ENCODE peak calls at places on chromosome 18, in five cellular contexts. F is astrocyte, A is body of pancreas, H is fibroblast of the aortic adventitia, V is AG04450. T is an unnamed sample.

GRCh38 chr18:48938827-48939367 is 11.9 kb downstream of the SMAD7 start:
- DNase-seq in V (no peak), F (peak), A (no peak), H (peak), T (no peak)

GRCh38 chr18:55778731-55779460 is 190.9 kb upstream of the TCF4 start:
- DNase-seq in F (no peak), H (no peak), A (no peak), V (no peak), T (no peak)

GRCh38 chr18:40412410-40412809 is 1542.6 kb upstream of the PIK3C3 start:
- DNase-seq in H (no peak), F (no peak), A (no peak), V (no peak), T (no peak)

GRCh38 chr18:26524952-26525351 is 23.4 kb downstream of the KCTD1 start:
- DNase-seq in H (no peak), F (no peak), A (no peak), V (no peak), T (no peak)

GRCh38 chr18:38940863-38941531 is 1375.4 kb upstream of the CELF4 start:
- DNase-seq in F (peak), A (no peak), H (peak), V (no peak), T (no peak)

GRCh38 chr18:12307871-12308385 is at the start of gene TUBB6:
- DNase-seq in A (peak), H (peak), F (peak), V (no peak), T (peak)

GRCh38 chr18:21450503-21450902 is 150.0 kb downstream of the ESCO1 start:
- DNase-seq in A (no peak), V (no peak), H (no peak), F (no peak), T (no peak)

GRCh38 chr18:62537946-62538345 is 15.1 kb downstream of the ZCCHC2 start:
- DNase-seq in V (no peak), H (no peak), A (no peak), F (no peak), T (no peak)

GRCh38 chr18:55586841-55587240 is 1.2 kb downstream of the TCF4 start:
- DNase-seq in F (peak), V (no peak), H (peak), A (no peak), T (no peak)

GRCh38 chr18:9017170-9017899 is 85.2 kb upstream of the NDUFV2 start:
- DNase-seq in H (peak), V (peak), A (peak), F (peak), T (no peak)

GRCh38 chr18:22223263-22223960 is 54.0 kb downstream of the GATA6 start:
- DNase-seq in F (peak), H (peak), V (peak), A (peak), T (no peak)

GRCh38 chr18:10604178-10604577 is 78.4 kb downstream of the NAPG start:
- DNase-seq in H (no peak), A (no peak), V (no peak), F (no peak), T (no peak)

GRCh38 chr18:62131305-62131909 is 55.4 kb downstream of the PIGN start:
- DNase-seq in V (no peak), F (peak), H (peak), A (peak), T (peak)

GRCh38 chr18:12064086-12064763 is 29.4 kb upstream of the ANKRD62 start:
- DNase-seq in A (no peak), V (no peak), F (no peak), H (no peak), T (no peak)

GRCh38 chr18:58227361-58227930 is 183.4 kb downstream of the NEDD4L start:
- DNase-seq in V (no peak), A (no peak), H (no peak), F (no peak), T (peak)

GRCh38 chr18:50700245-50701165 is 119.3 kb downstream of the MRO start:
- DNase-seq in F (no peak), H (no peak), V (no peak), A (no peak), T (no peak)

GRCh38 chr18:29779096-29779495 is 1263.4 kb downstream of the DSC3 start:
- DNase-seq in F (no peak), A (no peak), V (no peak), H (peak), T (no peak)

GRCh38 chr18:24985616-24986015 is 366.4 kb downstream of the ZNF521 start:
- DNase-seq in A (no peak), F (no peak), V (no peak), H (no peak), T (no peak)

GRCh38 chr18:5414546-5414945 is 119.0 kb upstream of the ZBTB14 start:
- DNase-seq in V (no peak), F (no peak), H (no peak), A (peak), T (no peak)

GRCh38 chr18:8177330-8178016 is 431.8 kb upstream of the RAB12 start:
- DNase-seq in A (peak), F (peak), H (peak), V (no peak), T (no peak)

GRCh38 chr18:45549296-45549695 is 66.0 kb upstream of the SLC14A2 start:
- DNase-seq in V (no peak), F (no peak), H (no peak), A (no peak), T (no peak)

GRCh38 chr18:48022531-48023330 is 92.3 kb upstream of the SMAD2 start:
- DNase-seq in F (peak), V (no peak), H (peak), A (peak), T (peak)

GRCh38 chr18:48950536-48951447 is at the start of gene SMAD7:
- DNase-seq in A (peak), F (no peak), V (no peak), H (peak), T (no peak)

GRCh38 chr18:4453712-4454547 is 1.2 kb downstream of the DLGAP1 start:
- DNase-seq in V (no peak), H (no peak), A (peak), F (no peak), T (no peak)

GRCh38 chr18:75714766-75715165 is 287.3 kb upstream of the SMIM21 start:
- DNase-seq in F (no peak), V (no peak), A (no peak), H (no peak), T (no peak)
- TF ChIP-seq CTCF in F (no peak), V (no peak), A (no peak), H (no peak), T (no peak)

DNA sequence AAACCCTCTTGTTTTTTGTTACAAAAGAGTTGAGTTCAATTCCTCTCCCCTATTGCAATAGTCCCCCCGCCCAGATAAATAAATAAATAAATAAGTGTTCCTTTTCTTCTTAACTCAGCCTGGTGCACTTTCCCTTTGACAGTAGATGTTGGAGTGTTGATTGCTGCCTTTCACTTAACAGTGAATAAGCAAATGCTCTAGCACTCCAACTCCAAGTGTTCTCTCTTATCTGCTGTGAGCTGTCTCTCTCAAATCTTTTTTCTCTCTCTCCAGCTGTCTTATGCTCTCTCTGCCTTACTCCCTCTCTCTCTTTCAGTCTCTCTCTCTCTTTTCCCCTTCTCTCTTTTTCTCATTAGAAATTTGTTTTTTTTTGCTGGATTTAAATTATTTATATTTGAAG is 216.7 kb downstream of the TMX3 start:
- DNase-seq in H (no peak), V (no peak), F (no peak), A (no peak), T (no peak)
- TF ChIP-seq CTCF in H (no peak), V (no peak), F (no peak), A (no peak), T (no peak)

DNA sequence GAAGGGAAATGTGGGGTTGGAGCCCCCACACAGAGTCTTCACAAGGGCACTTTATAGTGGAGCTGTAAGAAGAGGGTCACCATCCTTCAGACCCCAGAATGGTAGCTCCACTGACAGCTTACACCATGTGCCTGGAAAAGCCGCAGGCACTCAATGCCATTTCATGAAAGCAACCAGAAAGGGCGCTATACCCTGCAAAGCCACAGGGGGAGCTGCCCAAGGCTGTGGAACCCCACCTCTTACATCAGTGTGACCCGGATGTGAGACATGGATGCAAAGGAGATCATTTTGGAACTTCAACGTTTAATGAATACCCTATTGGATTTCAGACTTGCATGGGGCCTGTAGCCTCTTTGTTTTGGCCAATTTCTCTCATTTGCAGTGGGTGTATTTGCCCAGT is 694.7 kb downstream of the CBLN2 start:
- DNase-seq in H (no peak), V (no peak), F (no peak), A (no peak), T (no peak)
- TF ChIP-seq CTCF in H (peak), V (no peak), F (no peak), A (no peak), T (no peak)

GRCh38 chr18:2406544-2406943 is 164.8 kb downstream of the METTL4 start:
- DNase-seq in V (peak), F (peak), A (no peak), H (peak), T (no peak)
- TF ChIP-seq CTCF in V (no peak), F (no peak), A (no peak), H (no peak), T (no peak)

GRCh38 chr18:78884502-78884901 is 95.1 kb upstream of the SALL3 start:
- DNase-seq in H (no peak), V (no peak), A (no peak), F (no peak), T (no peak)
- TF ChIP-seq CTCF in H (no peak), V (no peak), A (no peak), F (no peak), T (no peak)

GRCh38 chr18:31632356-31632755 is 40.7 kb downstream of the TTR start:
- DNase-seq in H (no peak), V (no peak), A (no peak), F (no peak), T (no peak)

GRCh38 chr18:31624892-31625640 is 33.4 kb downstream of the TTR start:
- DNase-seq in A (no peak), V (no peak), F (no peak), H (no peak), T (no peak)

GRCh38 chr18:31630549-31630948 is 38.9 kb downstream of the TTR start:
- DNase-seq in V (no peak), H (no peak), F (no peak), A (no peak), T (no peak)

GRCh38 chr18:31631526-31631925 is 39.8 kb downstream of the TTR start:
- DNase-seq in A (no peak), F (no peak), V (no peak), H (no peak), T (no peak)

GRCh38 chr18:31626409-31626808 is 34.7 kb downstream of the TTR start:
- DNase-seq in F (no peak), H (no peak), A (no peak), V (no peak), T (no peak)
- TF ChIP-seq CTCF in F (no peak), H (no peak), A (no peak), V (no peak), T (peak)

GRCh38 chr18:31685097-31686082 is 1.0 kb upstream of the B4GALT6 start:
- DNase-seq in H (peak), F (peak), A (peak), V (no peak), T (peak)
- TF ChIP-seq CTCF in H (no peak), F (no peak), A (peak), V (no peak), T (peak)